ENCODE peak calls at places on chromosomes 13 and 19, in ten cellular contexts. F, L, O, I, U, G, Y, M, K and C are unnamed samples.

GRCh38 chr13:26839682-26840081 is 79.1 kb upstream of the GPR12 start:
- DNase-seq in F (no peak), L (no peak), O (no peak), I (no peak), U (no peak), G (no peak), Y (no peak), M (no peak), K (no peak), C (no peak)

GRCh38 chr13:80010286-80010831 is 330.6 kb downstream of the SPRY2 start:
- DNase-seq in F (no peak), L (no peak), O (no peak), I (no peak), U (no peak), G (no peak), Y (no peak), M (no peak), K (no peak), C (no peak)

GRCh38 chr13:89726690-89727435 is 1620.6 kb upstream of the MIR17HG start:
- DNase-seq in F (no peak), L (no peak), O (no peak), I (peak), U (no peak), G (no peak), Y (no peak), M (no peak), K (peak), C (peak)

GRCh38 chr19:33052352-33052972 is 12.2 kb downstream of the RHPN2 start:
- DNase-seq in F (peak), L (no peak), O (no peak), I (peak), U (no peak), G (peak), Y (no peak), M (no peak), K (no peak), C (no peak)

GRCh38 chr13:24854311-24854710 is 90.3 kb downstream of the RNF17 start:
- DNase-seq in F (no peak), L (no peak), O (no peak), I (no peak), U (no peak), G (no peak), Y (no peak), M (no peak), K (no peak), C (no peak)

GRCh38 chr19:58361900-58362271 is 665 bp downstream of the ZNF497 start:
- DNase-seq in F (peak), L (peak), O (peak), I (peak), U (peak), G (peak), Y (no peak), M (peak), K (no peak), C (peak)

GRCh38 chr19:7781157-7781556 is 18.1 kb downstream of the CLEC4M start:
- DNase-seq in F (no peak), L (no peak), O (no peak), I (no peak), U (no peak), G (peak), Y (no peak), M (no peak), K (no peak), C (no peak)

GRCh38 chr13:90717451-90717936 is 630.0 kb upstream of the MIR17HG start:
- DNase-seq in F (no peak), L (no peak), O (no peak), I (peak), U (no peak), G (no peak), Y (no peak), M (no peak), K (peak), C (no peak)

GRCh38 chr19:10829967-10830366 is 6.0 kb downstream of the TMED1 start:
- DNase-seq in F (no peak), L (no peak), O (no peak), I (no peak), U (no peak), G (no peak), Y (no peak), M (no peak), K (no peak), C (no peak)

GRCh38 chr19:51503428-51503827 is 1.8 kb upstream of the SIGLEC12 start:
- DNase-seq in F (no peak), L (no peak), O (no peak), I (no peak), U (no peak), G (no peak), Y (no peak), M (no peak), K (no peak), C (no peak)

GRCh38 chr13:106503730-106504129 is 31.7 kb downstream of the EFNB2 start:
- DNase-seq in F (no peak), L (no peak), O (no peak), I (no peak), U (no peak), G (no peak), Y (no peak), M (no peak), K (no peak), C (no peak)

GRCh38 chr13:25930655-25931054 is 121.2 kb downstream of the SHISA2 start:
- DNase-seq in F (no peak), L (no peak), O (no peak), I (no peak), U (no peak), G (no peak), Y (no peak), M (no peak), K (no peak), C (no peak)

GRCh38 chr13:66375756-66376155 is 854.4 kb downstream of the PCDH9 start:
- DNase-seq in F (no peak), L (no peak), O (no peak), I (peak), U (no peak), G (no peak), Y (no peak), M (no peak), K (no peak), C (no peak)

GRCh38 chr13:114088863-114089262 is 43.6 kb downstream of the RASA3 start:
- DNase-seq in F (no peak), L (no peak), O (no peak), I (no peak), U (no peak), G (no peak), Y (no peak), M (no peak), K (no peak), C (no peak)

GRCh38 chr13:109509154-109509905 is 277.1 kb downstream of the IRS2 start:
- DNase-seq in F (no peak), L (no peak), O (no peak), I (peak), U (no peak), G (peak), Y (no peak), M (no peak), K (peak), C (no peak)

GRCh38 chr19:38691938-38692457 is 44.5 kb downstream of the ACTN4 start:
- DNase-seq in F (no peak), L (no peak), O (peak), I (peak), U (no peak), G (no peak), Y (no peak), M (no peak), K (peak), C (no peak)

GRCh38 chr19:12603714-12604113 is 6.9 kb downstream of the ZNF490 start:
- DNase-seq in F (no peak), L (no peak), O (no peak), I (no peak), U (no peak), G (no peak), Y (no peak), M (no peak), K (no peak), C (no peak)

GRCh38 chr19:38736036-38736412 is 8.2 kb downstream of the CAPN12 start:
- DNase-seq in F (no peak), L (no peak), O (peak), I (peak), U (peak), G (peak), Y (no peak), M (peak), K (no peak), C (peak)

GRCh38 chr13:113453962-113454361 is 674 bp upstream of the ADPRHL1 start:
- DNase-seq in F (no peak), L (no peak), O (no peak), I (peak), U (no peak), G (no peak), Y (no peak), M (peak), K (no peak), C (no peak)

GRCh38 chr13:46403851-46404731 is 17.0 kb upstream of the RUBCNL start:
- DNase-seq in F (no peak), L (no peak), O (peak), I (no peak), U (no peak), G (no peak), Y (no peak), M (no peak), K (no peak), C (no peak)
- TF ChIP-seq CTCF in F (no peak), L (no peak), O (no peak), I (no peak), U (no peak), G (no peak), Y (no peak), M (no peak), K (no peak), C (no peak)

DNA sequence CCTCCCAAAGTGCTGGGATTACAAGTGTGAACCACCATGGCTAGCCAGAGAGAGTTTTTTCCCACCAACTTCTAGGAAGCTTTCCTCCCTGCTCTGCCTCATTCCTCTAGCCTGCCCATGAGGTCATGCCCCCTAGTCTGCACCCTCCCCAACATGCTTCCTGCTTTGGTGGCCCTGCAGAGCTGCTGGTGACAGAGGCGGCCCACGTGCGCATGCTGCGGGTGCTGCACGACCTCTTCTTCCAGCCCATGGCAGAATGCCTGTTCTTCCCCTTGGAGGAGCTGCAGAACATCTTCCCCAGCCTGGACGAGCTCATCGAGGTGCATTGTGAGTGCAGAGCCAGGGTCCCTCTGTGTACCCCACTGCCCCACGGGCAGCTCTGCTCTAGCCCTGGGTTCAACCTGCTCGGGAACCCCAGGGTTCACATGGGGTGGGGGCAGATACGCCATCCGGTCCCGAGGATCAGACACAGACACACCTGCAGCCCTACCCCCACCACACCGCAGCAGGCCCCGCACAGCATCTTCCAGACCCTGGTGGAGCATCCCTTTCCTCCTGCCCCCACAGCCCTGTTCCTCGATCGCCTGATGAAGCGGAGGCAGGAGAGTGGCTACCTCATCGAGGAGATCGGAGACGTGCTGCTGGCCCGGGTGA is 18.9 kb downstream of the ARHGEF1 start:
- DNase-seq in F (no peak), L (no peak), O (no peak), I (no peak), U (no peak), G (no peak), Y (no peak), M (no peak), K (no peak), C (no peak)
- H3K4me3 ChIP-seq in F (no peak), L (no peak), O (no peak), I (no peak), U (no peak), G (no peak), Y (no peak), M (no peak), K (no peak), C (no peak)

GRCh38 chr13:108086678-108087077 is 128.7 kb downstream of the LIG4 start:
- DNase-seq in F (no peak), L (no peak), O (no peak), I (no peak), U (no peak), G (peak), Y (no peak), M (no peak), K (peak), C (no peak)
- TF ChIP-seq CTCF in F (peak), L (no peak), O (no peak), I (no peak), U (no peak), G (no peak), Y (no peak), M (peak), K (peak), C (no peak)

DNA sequence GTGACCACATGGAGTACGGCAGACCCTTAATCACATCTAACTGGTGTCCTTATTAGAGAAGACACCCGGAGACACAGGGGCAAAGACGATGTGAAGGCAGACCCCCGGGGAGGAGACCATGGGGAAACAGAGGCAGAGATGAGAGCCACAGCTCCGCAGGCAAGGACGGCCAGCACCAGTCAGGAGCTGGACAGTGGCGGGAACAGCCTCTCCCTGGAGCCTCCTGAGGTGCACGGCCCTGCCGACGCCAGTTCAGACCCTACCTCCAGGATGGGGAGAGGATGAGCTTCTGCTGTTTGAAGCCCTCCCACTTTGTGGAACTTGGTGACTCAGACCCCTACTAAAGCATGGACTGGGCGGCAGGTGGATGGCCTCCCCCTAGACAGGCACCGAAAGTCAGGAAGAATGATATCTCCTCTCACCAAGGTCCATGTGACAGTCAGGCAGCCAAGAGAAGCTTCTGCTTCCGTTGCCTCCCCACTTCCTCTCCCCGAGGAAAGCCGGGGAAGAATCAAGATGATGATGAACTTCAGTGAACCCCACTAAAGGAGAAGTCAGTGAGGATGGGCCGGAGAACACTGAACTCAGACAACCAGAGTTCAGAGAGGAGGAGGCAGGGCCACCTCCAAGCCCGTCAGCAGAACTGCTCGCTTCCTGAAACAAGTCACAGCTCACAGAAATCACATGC is 25.4 kb downstream of the RAB20 start:
- DNase-seq in F (no peak), L (no peak), O (peak), I (no peak), U (no peak), G (no peak), Y (no peak), M (no peak), K (no peak), C (no peak)
- H3K4me3 ChIP-seq in F (no peak), L (no peak), O (no peak), I (no peak), U (no peak), G (no peak), Y (no peak), M (no peak), K (no peak), C (no peak)

GRCh38 chr19:18098891-18099622 is 1.5 kb downstream of the MAST3 start:
- DNase-seq in F (no peak), L (no peak), O (peak), I (no peak), U (no peak), G (no peak), Y (no peak), M (no peak), K (no peak), C (no peak)
- TF ChIP-seq CTCF in F (no peak), L (no peak), O (no peak), I (no peak), U (no peak), G (no peak), Y (no peak), M (no peak), K (no peak), C (no peak)

GRCh38 chr19:4327252-4327876 is 11.3 kb downstream of the STAP2 start:
- DNase-seq in F (no peak), L (peak), O (peak), I (peak), U (peak), G (peak), Y (no peak), M (no peak), K (peak), C (peak)

GRCh38 chr19:4328243-4328990 is 10.2 kb downstream of the STAP2 start:
- DNase-seq in F (no peak), L (peak), O (peak), I (peak), U (peak), G (peak), Y (peak), M (peak), K (peak), C (no peak)

GRCh38 chr19:4326215-4326836 is 12.3 kb downstream of the STAP2 start:
- DNase-seq in F (no peak), L (no peak), O (no peak), I (no peak), U (no peak), G (no peak), Y (no peak), M (no peak), K (no peak), C (no peak)

GRCh38 chr19:4327877-4328242 is 10.8 kb downstream of the STAP2 start:
- DNase-seq in F (no peak), L (peak), O (no peak), I (no peak), U (no peak), G (no peak), Y (no peak), M (no peak), K (no peak), C (no peak)

DNA sequence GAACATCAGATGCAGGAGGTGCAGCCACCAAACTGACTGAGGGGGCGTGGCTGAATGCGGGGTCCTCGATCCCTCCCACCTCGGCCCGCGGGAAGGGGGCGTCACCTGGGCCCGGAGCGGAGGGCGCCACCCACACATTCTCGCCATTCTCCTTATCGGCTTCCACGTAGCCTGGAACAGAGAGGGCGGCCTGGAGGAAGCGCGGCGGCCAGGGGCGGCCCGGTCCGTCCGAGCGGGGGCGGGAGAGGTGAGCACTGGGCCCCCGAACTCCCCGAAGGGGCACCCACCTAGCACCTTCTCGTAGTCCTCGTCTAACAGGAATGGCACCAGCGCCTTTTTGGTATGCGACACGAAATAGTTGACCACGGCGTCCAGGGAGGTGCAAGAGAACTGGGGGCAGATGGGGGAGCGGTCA is 11.8 kb downstream of the STAP2 start:
- DNase-seq in F (no peak), L (no peak), O (no peak), I (no peak), U (no peak), G (no peak), Y (no peak), M (no peak), K (no peak), C (no peak)
- H3K4me3 ChIP-seq in F (no peak), L (peak), O (peak), I (no peak), U (peak), G (no peak), Y (peak), M (no peak), K (peak), C (no peak)